ENCODE peak calls at places on chromosomes 6 and 20, in seven cellular contexts. J is Peyer's patch, K is GM12878, S is HepG2, X is A549, C is ovary, G is breast epithelium. R is an unnamed sample.

GRCh38 chr20:45390931-45391330 is 12.8 kb upstream of the TP53TG5 start:
- DNase-seq in S (no peak), C (no peak), K (no peak), G (no peak), X (no peak), J (no peak), R (no peak)

GRCh38 chr6:135750081-135750480 is 101.4 kb upstream of the PDE7B start:
- DNase-seq in S (no peak), G (no peak), K (no peak), J (no peak), X (no peak), C (no peak), R (no peak)

GRCh38 chr20:6395695-6396094 is 272.9 kb upstream of the FERMT1 start:
- DNase-seq in X (peak; percentile 4), C (no peak), G (no peak), S (no peak), K (no peak), J (no peak), R (no peak)

GRCh38 chr6:79404677-79405076 is 132.6 kb downstream of the LCA5 start:
- DNase-seq in S (peak; percentile 70), C (no peak), K (no peak), J (peak; percentile 88), X (no peak), G (no peak), R (no peak)

GRCh38 chr6:157139054-157139708 is 184.1 kb downstream of the TMEM242 start:
- DNase-seq in J (no peak), C (no peak), S (peak; percentile 14), K (no peak), X (no peak), G (no peak), R (no peak)

GRCh38 chr6:80607814-80608391 is 501.4 kb downstream of the BCKDHB start:
- DNase-seq in K (no peak), G (no peak), X (peak; percentile 26), C (no peak), S (no peak), J (no peak), R (no peak)

GRCh38 chr6:56938634-56939294 is 16.1 kb upstream of the BEND6 start:
- DNase-seq in J (no peak), C (no peak), G (no peak), K (no peak), S (peak; percentile 13), X (peak; percentile 88), R (peak; percentile 47)

GRCh38 chr6:48766349-48766748 is 655.4 kb upstream of the PTCHD4 start:
- DNase-seq in G (no peak), S (peak; percentile 20), J (no peak), K (no peak), C (no peak), X (peak; percentile 62), R (no peak)

GRCh38 chr6:159104931-159105330 is 60.1 kb upstream of the TAGAP start:
- DNase-seq in K (no peak), G (peak; percentile 62), J (no peak), S (no peak), C (no peak), X (no peak), R (no peak)

GRCh38 chr20:58558483-58559367 is 43.5 kb upstream of the APCDD1L start:
- DNase-seq in G (no peak), C (no peak), K (no peak), X (no peak), S (no peak), J (no peak), R (no peak)

GRCh38 chr6:158414900-158415299 is 102.6 kb downstream of the TULP4 start:
- DNase-seq in C (no peak), G (no peak), S (no peak), J (no peak), K (no peak), X (no peak), R (no peak)

GRCh38 chr6:16403831-16404230 is 165.4 kb downstream of the GMPR start:
- DNase-seq in X (no peak), K (no peak), S (no peak), J (no peak), C (no peak), G (no peak), R (no peak)

GRCh38 chr20:31838646-31839292 is 6.6 kb downstream of the FOXS1 start:
- DNase-seq in S (no peak), G (no peak), C (no peak), X (peak; percentile 49), J (no peak), K (no peak), R (no peak)

GRCh38 chr20:2820084-2820895 is 4.1 kb downstream of the TMEM239 start:
- DNase-seq in G (peak; percentile 13), K (no peak), C (peak; percentile 80), J (no peak), S (no peak), X (no peak), R (no peak)

GRCh38 chr20:17910828-17911294 is 57.7 kb downstream of the SNX5 start:
- DNase-seq in J (no peak), X (no peak), C (no peak), K (no peak), S (no peak), G (no peak), R (no peak)

GRCh38 chr20:57384953-57385761 is 6.0 kb upstream of the RBM38 start:
- DNase-seq in G (no peak), S (no peak), K (no peak), J (peak; percentile 44), C (no peak), X (no peak), R (no peak)

GRCh38 chr6:77450924-77451323 is 12.4 kb downstream of the HTR1B start:
- DNase-seq in G (no peak), S (no peak), C (no peak), J (no peak), K (no peak), X (no peak), R (no peak)

GRCh38 chr6:123676793-123677192 is 40.0 kb upstream of the TRDN start:
- DNase-seq in S (no peak), C (no peak), X (no peak), G (no peak), K (no peak), J (no peak), R (no peak)

GRCh38 chr6:134414793-134415192 is 96.9 kb upstream of the SGK1 start:
- DNase-seq in C (no peak), S (no peak), K (no peak), G (no peak), X (no peak), J (no peak), R (no peak)

GRCh38 chr20:23166563-23166962 is 80.4 kb upstream of the CD93 start:
- DNase-seq in C (no peak), K (no peak), G (no peak), S (no peak), J (no peak), X (no peak), R (no peak)

GRCh38 chr6:68008445-68008844 is 626.6 kb upstream of the ADGRB3 start:
- DNase-seq in S (no peak), J (no peak), C (no peak), X (no peak), G (no peak), K (peak; percentile 9), R (no peak)

GRCh38 chr6:143583542-143584330 is 72.2 kb upstream of the FUCA2 start:
- DNase-seq in C (no peak), K (no peak), G (no peak), S (no peak), J (no peak), X (no peak), R (no peak)

GRCh38 chr20:3924304-3925112 is 35.3 kb downstream of the PANK2 start:
- DNase-seq in J (no peak), C (peak; percentile 59), G (no peak), K (no peak), X (no peak), S (no peak), R (peak; percentile 61)
- TF ChIP-seq POLR2A in J (no peak), C (no peak), G (no peak), K (peak; percentile 57), X (no peak), S (peak; percentile 58), R (no peak)

GRCh38 chr20:36865076-36865860 is 10.7 kb upstream of the TLDC2 start:
- DNase-seq in G (no peak), J (no peak), K (no peak), X (no peak), C (no peak), S (no peak), R (no peak)

GRCh38 chr20:36861625-36861874 is 14.4 kb upstream of the TLDC2 start:
- DNase-seq in X (peak; percentile 25), G (no peak), J (no peak), S (no peak), C (no peak), K (no peak), R (no peak)

GRCh38 chr20:36860811-36861624 is 14.9 kb upstream of the TLDC2 start:
- DNase-seq in X (no peak), S (no peak), C (no peak), G (no peak), J (no peak), K (no peak), R (no peak)

GRCh38 chr20:36861875-36862801 is 13.8 kb upstream of the TLDC2 start:
- DNase-seq in X (peak; percentile 91), C (peak; percentile 89), G (peak; percentile 95), K (no peak), S (peak; percentile 87), J (peak; percentile 70), R (no peak)

GRCh38 chr20:36862857-36863668 is 12.9 kb upstream of the TLDC2 start:
- DNase-seq in G (no peak), J (no peak), K (no peak), C (peak; percentile 64), X (no peak), S (no peak), R (no peak)
- TF ChIP-seq POLR2A in G (no peak), J (no peak), K (peak; percentile 32), C (peak; percentile 13), X (peak; percentile 54), S (no peak), R (no peak)

GRCh38 chr20:25057234-25058050 is 497 bp downstream of the ACSS1 start:
- DNase-seq in X (peak; percentile 64), J (peak; percentile 88), S (no peak), K (no peak), C (peak; percentile 69), G (no peak), R (peak; percentile 71)
- TF ChIP-seq POLR2A in X (no peak), J (peak; percentile 64), S (no peak), K (peak; percentile 74), C (peak; percentile 34), G (peak; percentile 16), R (peak; percentile 60)

GRCh38 chr6:137902721-137903120 is 35.7 kb downstream of the TNFAIP3 start:
- DNase-seq in G (no peak), C (no peak), J (no peak), X (no peak), S (no peak), K (no peak), R (no peak)

GRCh38 chr6:137903274-137903932 is 36.3 kb downstream of the TNFAIP3 start:
- DNase-seq in S (no peak), J (no peak), G (no peak), C (no peak), X (no peak), K (no peak), R (peak; percentile 24)

GRCh38 chr6:137904822-137905617 is 38.0 kb downstream of the TNFAIP3 start:
- DNase-seq in S (no peak), X (no peak), K (no peak), C (no peak), G (no peak), J (peak; percentile 56), R (no peak)

GRCh38 chr6:137906020-137906472 is 39.0 kb downstream of the TNFAIP3 start:
- DNase-seq in C (no peak), X (no peak), J (no peak), G (no peak), K (no peak), S (no peak), R (peak; percentile 45)

GRCh38 chr6:137903933-137904821 is 37.1 kb downstream of the TNFAIP3 start:
- DNase-seq in J (no peak), C (no peak), G (no peak), S (peak; percentile 30), X (peak; percentile 11), K (no peak), R (peak; percentile 79)
- TF ChIP-seq POLR2A in J (no peak), C (no peak), G (no peak), S (no peak), X (no peak), K (peak; percentile 41), R (no peak)